ENCODE peak calls at places on chromosome 17, in six cellular contexts. One of them, this sample, is unnamed.

GRCh38 chr17:51118330-51119195 is 2.1 kb downstream of the SPAG9 start:
- DNase-seq in occipital lobe: no peak
- DNase-seq in stimulated activated CD4-positive, alpha-beta T cell treated with anti-CD3 and anti-CD28 coated beads, Interleukin-2, amount 100 ng/mL, for 4 hours: no peak
- DNase-seq in left colon: peak
- DNase-seq in CD4-positive, alpha-beta T cell: no peak
- DNase-seq in iris pigment epithelial cell: no peak
- DNase-seq in this sample: no peak

GRCh38 chr17:79065105-79065670 is 9.4 kb upstream of the ENGASE start:
- DNase-seq in occipital lobe: no peak
- DNase-seq in stimulated activated CD4-positive, alpha-beta T cell treated with anti-CD3 and anti-CD28 coated beads, Interleukin-2, amount 100 ng/mL, for 4 hours: peak
- DNase-seq in left colon: no peak
- DNase-seq in CD4-positive, alpha-beta T cell: peak
- DNase-seq in iris pigment epithelial cell: peak
- DNase-seq in this sample: peak

GRCh38 chr17:13545941-13546340 is 55.8 kb downstream of the HS3ST3A1 start:
- DNase-seq in occipital lobe: no peak
- DNase-seq in stimulated activated CD4-positive, alpha-beta T cell treated with anti-CD3 and anti-CD28 coated beads, Interleukin-2, amount 100 ng/mL, for 4 hours: no peak
- DNase-seq in left colon: no peak
- DNase-seq in CD4-positive, alpha-beta T cell: no peak
- DNase-seq in iris pigment epithelial cell: no peak
- DNase-seq in this sample: no peak

GRCh38 chr17:20125724-20126123 is 116.6 kb downstream of the SPECC1 start:
- DNase-seq in occipital lobe: no peak
- DNase-seq in stimulated activated CD4-positive, alpha-beta T cell treated with anti-CD3 and anti-CD28 coated beads, Interleukin-2, amount 100 ng/mL, for 4 hours: no peak
- DNase-seq in left colon: no peak
- DNase-seq in CD4-positive, alpha-beta T cell: no peak
- DNase-seq in iris pigment epithelial cell: no peak
- DNase-seq in this sample: no peak

GRCh38 chr17:21452377-21453143 is 76.4 kb downstream of the KCNJ12 start:
- DNase-seq in occipital lobe: peak
- DNase-seq in stimulated activated CD4-positive, alpha-beta T cell treated with anti-CD3 and anti-CD28 coated beads, Interleukin-2, amount 100 ng/mL, for 4 hours: no peak
- DNase-seq in left colon: peak
- DNase-seq in CD4-positive, alpha-beta T cell: peak
- DNase-seq in iris pigment epithelial cell: peak
- DNase-seq in this sample: peak

GRCh38 chr17:56694825-56695224 is 101.3 kb downstream of the NOG start:
- DNase-seq in occipital lobe: no peak
- DNase-seq in stimulated activated CD4-positive, alpha-beta T cell treated with anti-CD3 and anti-CD28 coated beads, Interleukin-2, amount 100 ng/mL, for 4 hours: no peak
- DNase-seq in left colon: no peak
- DNase-seq in CD4-positive, alpha-beta T cell: no peak
- DNase-seq in iris pigment epithelial cell: peak
- DNase-seq in this sample: no peak

GRCh38 chr17:8649157-8650118 is 18.9 kb upstream of the MYH10 start:
- DNase-seq in occipital lobe: no peak
- DNase-seq in stimulated activated CD4-positive, alpha-beta T cell treated with anti-CD3 and anti-CD28 coated beads, Interleukin-2, amount 100 ng/mL, for 4 hours: no peak
- DNase-seq in left colon: no peak
- DNase-seq in CD4-positive, alpha-beta T cell: no peak
- DNase-seq in iris pigment epithelial cell: peak
- DNase-seq in this sample: no peak

GRCh38 chr17:77002103-77003045 is 134.2 kb downstream of the MGAT5B start:
- DNase-seq in occipital lobe: no peak
- DNase-seq in stimulated activated CD4-positive, alpha-beta T cell treated with anti-CD3 and anti-CD28 coated beads, Interleukin-2, amount 100 ng/mL, for 4 hours: no peak
- DNase-seq in left colon: no peak
- DNase-seq in CD4-positive, alpha-beta T cell: no peak
- DNase-seq in iris pigment epithelial cell: peak
- DNase-seq in this sample: no peak

GRCh38 chr17:8300629-8301242 is 5.5 kb upstream of the SLC25A35 start:
- DNase-seq in occipital lobe: peak
- DNase-seq in stimulated activated CD4-positive, alpha-beta T cell treated with anti-CD3 and anti-CD28 coated beads, Interleukin-2, amount 100 ng/mL, for 4 hours: peak
- DNase-seq in left colon: peak
- DNase-seq in CD4-positive, alpha-beta T cell: peak
- DNase-seq in iris pigment epithelial cell: peak
- DNase-seq in this sample: peak

GRCh38 chr17:75457047-75457654 is 716 bp downstream of the TMEM94 start:
- DNase-seq in occipital lobe: peak
- DNase-seq in stimulated activated CD4-positive, alpha-beta T cell treated with anti-CD3 and anti-CD28 coated beads, Interleukin-2, amount 100 ng/mL, for 4 hours: no peak
- DNase-seq in left colon: no peak
- DNase-seq in CD4-positive, alpha-beta T cell: no peak
- DNase-seq in iris pigment epithelial cell: no peak
- DNase-seq in this sample: peak

GRCh38 chr17:32445075-32445427 is 741 bp downstream of the PSMD11 start:
- DNase-seq in occipital lobe: peak
- DNase-seq in stimulated activated CD4-positive, alpha-beta T cell treated with anti-CD3 and anti-CD28 coated beads, Interleukin-2, amount 100 ng/mL, for 4 hours: peak
- DNase-seq in left colon: peak
- DNase-seq in CD4-positive, alpha-beta T cell: peak
- DNase-seq in iris pigment epithelial cell: peak
- DNase-seq in this sample: no peak

GRCh38 chr17:50094753-50095616 is at the start of gene PDK2:
- DNase-seq in occipital lobe: peak
- DNase-seq in stimulated activated CD4-positive, alpha-beta T cell treated with anti-CD3 and anti-CD28 coated beads, Interleukin-2, amount 100 ng/mL, for 4 hours: peak
- DNase-seq in left colon: peak
- DNase-seq in CD4-positive, alpha-beta T cell: peak
- DNase-seq in iris pigment epithelial cell: peak
- DNase-seq in this sample: peak

GRCh38 chr17:4947411-4948165 is 742 bp downstream of the PFN1 start:
- DNase-seq in occipital lobe: no peak
- DNase-seq in stimulated activated CD4-positive, alpha-beta T cell treated with anti-CD3 and anti-CD28 coated beads, Interleukin-2, amount 100 ng/mL, for 4 hours: peak
- DNase-seq in left colon: peak
- DNase-seq in CD4-positive, alpha-beta T cell: peak
- DNase-seq in iris pigment epithelial cell: peak
- DNase-seq in this sample: peak

GRCh38 chr17:77146882-77147281 is 6.1 kb downstream of the SEC14L1 start:
- DNase-seq in occipital lobe: no peak
- DNase-seq in stimulated activated CD4-positive, alpha-beta T cell treated with anti-CD3 and anti-CD28 coated beads, Interleukin-2, amount 100 ng/mL, for 4 hours: no peak
- DNase-seq in left colon: peak
- DNase-seq in CD4-positive, alpha-beta T cell: no peak
- DNase-seq in iris pigment epithelial cell: no peak
- DNase-seq in this sample: peak

GRCh38 chr17:76700627-76701470 is 9.9 kb downstream of the MXRA7 start:
- DNase-seq in occipital lobe: no peak
- DNase-seq in stimulated activated CD4-positive, alpha-beta T cell treated with anti-CD3 and anti-CD28 coated beads, Interleukin-2, amount 100 ng/mL, for 4 hours: no peak
- DNase-seq in left colon: peak
- DNase-seq in CD4-positive, alpha-beta T cell: no peak
- DNase-seq in iris pigment epithelial cell: peak
- DNase-seq in this sample: no peak

GRCh38 chr17:20934288-20934687 is 108.5 kb downstream of the USP22 start:
- DNase-seq in occipital lobe: no peak
- DNase-seq in stimulated activated CD4-positive, alpha-beta T cell treated with anti-CD3 and anti-CD28 coated beads, Interleukin-2, amount 100 ng/mL, for 4 hours: no peak
- DNase-seq in left colon: no peak
- DNase-seq in CD4-positive, alpha-beta T cell: no peak
- DNase-seq in iris pigment epithelial cell: no peak
- DNase-seq in this sample: no peak

GRCh38 chr17:59547131-59547915 is 18.1 kb upstream of the DHX40 start:
- DNase-seq in occipital lobe: no peak
- DNase-seq in stimulated activated CD4-positive, alpha-beta T cell treated with anti-CD3 and anti-CD28 coated beads, Interleukin-2, amount 100 ng/mL, for 4 hours: no peak
- DNase-seq in left colon: no peak
- DNase-seq in CD4-positive, alpha-beta T cell: no peak
- DNase-seq in iris pigment epithelial cell: no peak
- DNase-seq in this sample: no peak

GRCh38 chr17:18041776-18042175 is 2.6 kb downstream of the GID4 start:
- DNase-seq in occipital lobe: no peak
- DNase-seq in stimulated activated CD4-positive, alpha-beta T cell treated with anti-CD3 and anti-CD28 coated beads, Interleukin-2, amount 100 ng/mL, for 4 hours: no peak
- DNase-seq in left colon: no peak
- DNase-seq in CD4-positive, alpha-beta T cell: no peak
- DNase-seq in iris pigment epithelial cell: peak
- DNase-seq in this sample: no peak

GRCh38 chr17:2253362-2253761 is 50.2 kb downstream of the SMG6 start:
- DNase-seq in occipital lobe: no peak
- DNase-seq in stimulated activated CD4-positive, alpha-beta T cell treated with anti-CD3 and anti-CD28 coated beads, Interleukin-2, amount 100 ng/mL, for 4 hours: no peak
- DNase-seq in left colon: no peak
- DNase-seq in CD4-positive, alpha-beta T cell: no peak
- DNase-seq in iris pigment epithelial cell: no peak
- DNase-seq in this sample: no peak

GRCh38 chr17:8125196-8125946 is 1.5 kb upstream of the HES7 start:
- DNase-seq in occipital lobe: peak
- DNase-seq in stimulated activated CD4-positive, alpha-beta T cell treated with anti-CD3 and anti-CD28 coated beads, Interleukin-2, amount 100 ng/mL, for 4 hours: peak
- DNase-seq in left colon: peak
- DNase-seq in CD4-positive, alpha-beta T cell: peak
- DNase-seq in iris pigment epithelial cell: peak
- DNase-seq in this sample: no peak

GRCh38 chr17:11487469-11487868 is 110.8 kb upstream of the DNAH9 start:
- DNase-seq in occipital lobe: no peak
- DNase-seq in stimulated activated CD4-positive, alpha-beta T cell treated with anti-CD3 and anti-CD28 coated beads, Interleukin-2, amount 100 ng/mL, for 4 hours: no peak
- DNase-seq in left colon: no peak
- DNase-seq in CD4-positive, alpha-beta T cell: no peak
- DNase-seq in iris pigment epithelial cell: no peak
- DNase-seq in this sample: no peak

GRCh38 chr17:28219771-28220170 is 99.2 kb upstream of the TMEM97 start:
- DNase-seq in occipital lobe: no peak
- DNase-seq in stimulated activated CD4-positive, alpha-beta T cell treated with anti-CD3 and anti-CD28 coated beads, Interleukin-2, amount 100 ng/mL, for 4 hours: no peak
- DNase-seq in left colon: no peak
- DNase-seq in CD4-positive, alpha-beta T cell: no peak
- DNase-seq in iris pigment epithelial cell: peak
- DNase-seq in this sample: no peak

GRCh38 chr17:869067-869466 is 86.9 kb downstream of the MRM3 start:
- DNase-seq in occipital lobe: no peak
- DNase-seq in stimulated activated CD4-positive, alpha-beta T cell treated with anti-CD3 and anti-CD28 coated beads, Interleukin-2, amount 100 ng/mL, for 4 hours: no peak
- DNase-seq in left colon: peak
- DNase-seq in CD4-positive, alpha-beta T cell: no peak
- DNase-seq in iris pigment epithelial cell: peak
- DNase-seq in this sample: no peak

GRCh38 chr17:72421128-72422092 is 300.6 kb downstream of the SOX9 start:
- DNase-seq in occipital lobe: no peak
- DNase-seq in stimulated activated CD4-positive, alpha-beta T cell treated with anti-CD3 and anti-CD28 coated beads, Interleukin-2, amount 100 ng/mL, for 4 hours: peak
- DNase-seq in left colon: peak
- DNase-seq in CD4-positive, alpha-beta T cell: no peak
- DNase-seq in iris pigment epithelial cell: peak
- DNase-seq in this sample: peak

GRCh38 chr17:63610854-63611253 is 10.2 kb downstream of the TACO1 start:
- DNase-seq in occipital lobe: no peak
- DNase-seq in stimulated activated CD4-positive, alpha-beta T cell treated with anti-CD3 and anti-CD28 coated beads, Interleukin-2, amount 100 ng/mL, for 4 hours: no peak
- DNase-seq in left colon: no peak
- DNase-seq in CD4-positive, alpha-beta T cell: no peak
- DNase-seq in iris pigment epithelial cell: no peak
- DNase-seq in this sample: no peak

GRCh38 chr17:15981208-15981607 is 18.3 kb downstream of the ZSWIM7 start:
- DNase-seq in occipital lobe: no peak
- DNase-seq in stimulated activated CD4-positive, alpha-beta T cell treated with anti-CD3 and anti-CD28 coated beads, Interleukin-2, amount 100 ng/mL, for 4 hours: peak
- DNase-seq in left colon: no peak
- DNase-seq in CD4-positive, alpha-beta T cell: no peak
- DNase-seq in iris pigment epithelial cell: peak
- DNase-seq in this sample: no peak

GRCh38 chr17:46143827-46144236 is 49.4 kb downstream of the KANSL1 start:
- DNase-seq in occipital lobe: no peak
- DNase-seq in stimulated activated CD4-positive, alpha-beta T cell treated with anti-CD3 and anti-CD28 coated beads, Interleukin-2, amount 100 ng/mL, for 4 hours: no peak
- DNase-seq in left colon: no peak
- DNase-seq in CD4-positive, alpha-beta T cell: no peak
- DNase-seq in iris pigment epithelial cell: no peak
- DNase-seq in this sample: no peak

GRCh38 chr17:72474740-72475477 is 354.1 kb downstream of the SOX9 start:
- DNase-seq in occipital lobe: no peak
- DNase-seq in stimulated activated CD4-positive, alpha-beta T cell treated with anti-CD3 and anti-CD28 coated beads, Interleukin-2, amount 100 ng/mL, for 4 hours: no peak
- DNase-seq in left colon: peak
- DNase-seq in CD4-positive, alpha-beta T cell: no peak
- DNase-seq in iris pigment epithelial cell: no peak
- DNase-seq in this sample: no peak

GRCh38 chr17:39634384-39634871 is 2.5 kb upstream of the STARD3 start:
- DNase-seq in occipital lobe: no peak
- DNase-seq in stimulated activated CD4-positive, alpha-beta T cell treated with anti-CD3 and anti-CD28 coated beads, Interleukin-2, amount 100 ng/mL, for 4 hours: no peak
- DNase-seq in left colon: no peak
- DNase-seq in CD4-positive, alpha-beta T cell: no peak
- DNase-seq in iris pigment epithelial cell: peak
- DNase-seq in this sample: no peak

GRCh38 chr17:67671492-67671891 is 46.2 kb upstream of the NOL11 start:
- DNase-seq in occipital lobe: no peak
- DNase-seq in stimulated activated CD4-positive, alpha-beta T cell treated with anti-CD3 and anti-CD28 coated beads, Interleukin-2, amount 100 ng/mL, for 4 hours: no peak
- DNase-seq in left colon: no peak
- DNase-seq in CD4-positive, alpha-beta T cell: no peak
- DNase-seq in iris pigment epithelial cell: peak
- DNase-seq in this sample: no peak

GRCh38 chr17:67633751-67634191 is 84.0 kb upstream of the NOL11 start:
- DNase-seq in occipital lobe: no peak
- DNase-seq in stimulated activated CD4-positive, alpha-beta T cell treated with anti-CD3 and anti-CD28 coated beads, Interleukin-2, amount 100 ng/mL, for 4 hours: no peak
- DNase-seq in left colon: no peak
- DNase-seq in CD4-positive, alpha-beta T cell: no peak
- DNase-seq in iris pigment epithelial cell: no peak
- DNase-seq in this sample: no peak

GRCh38 chr17:58639681-58640080 is 52.2 kb downstream of the TEX14 start:
- DNase-seq in occipital lobe: no peak
- DNase-seq in stimulated activated CD4-positive, alpha-beta T cell treated with anti-CD3 and anti-CD28 coated beads, Interleukin-2, amount 100 ng/mL, for 4 hours: no peak
- DNase-seq in left colon: no peak
- DNase-seq in CD4-positive, alpha-beta T cell: no peak
- DNase-seq in iris pigment epithelial cell: no peak
- DNase-seq in this sample: no peak

GRCh38 chr17:48457080-48457836 is 27.2 kb upstream of the SKAP1 start:
- DNase-seq in occipital lobe: no peak
- DNase-seq in stimulated activated CD4-positive, alpha-beta T cell treated with anti-CD3 and anti-CD28 coated beads, Interleukin-2, amount 100 ng/mL, for 4 hours: peak
- DNase-seq in left colon: peak
- DNase-seq in CD4-positive, alpha-beta T cell: peak
- DNase-seq in iris pigment epithelial cell: peak
- DNase-seq in this sample: peak

GRCh38 chr17:6492892-6493674 is 48.8 kb downstream of the PIMREG start:
- DNase-seq in occipital lobe: no peak
- DNase-seq in stimulated activated CD4-positive, alpha-beta T cell treated with anti-CD3 and anti-CD28 coated beads, Interleukin-2, amount 100 ng/mL, for 4 hours: no peak
- DNase-seq in left colon: peak
- DNase-seq in CD4-positive, alpha-beta T cell: no peak
- DNase-seq in iris pigment epithelial cell: no peak
- DNase-seq in this sample: no peak

GRCh38 chr17:66514227-66514806 is 211.9 kb downstream of the PRKCA start:
- DNase-seq in occipital lobe: no peak
- DNase-seq in stimulated activated CD4-positive, alpha-beta T cell treated with anti-CD3 and anti-CD28 coated beads, Interleukin-2, amount 100 ng/mL, for 4 hours: no peak
- DNase-seq in left colon: no peak
- DNase-seq in CD4-positive, alpha-beta T cell: no peak
- DNase-seq in iris pigment epithelial cell: peak
- DNase-seq in this sample: no peak

GRCh38 chr17:10105513-10106001 is 92.8 kb downstream of the GAS7 start:
- DNase-seq in occipital lobe: no peak
- DNase-seq in stimulated activated CD4-positive, alpha-beta T cell treated with anti-CD3 and anti-CD28 coated beads, Interleukin-2, amount 100 ng/mL, for 4 hours: no peak
- DNase-seq in left colon: no peak
- DNase-seq in CD4-positive, alpha-beta T cell: no peak
- DNase-seq in iris pigment epithelial cell: peak
- DNase-seq in this sample: no peak

GRCh38 chr17:83161298-83162034 is 82.1 kb downstream of the METRNL start:
- DNase-seq in occipital lobe: no peak
- DNase-seq in stimulated activated CD4-positive, alpha-beta T cell treated with anti-CD3 and anti-CD28 coated beads, Interleukin-2, amount 100 ng/mL, for 4 hours: no peak
- DNase-seq in left colon: no peak
- DNase-seq in CD4-positive, alpha-beta T cell: no peak
- DNase-seq in iris pigment epithelial cell: peak
- DNase-seq in this sample: peak

GRCh38 chr17:69512946-69513345 is 98.4 kb downstream of the MAP2K6 start:
- DNase-seq in occipital lobe: no peak
- DNase-seq in stimulated activated CD4-positive, alpha-beta T cell treated with anti-CD3 and anti-CD28 coated beads, Interleukin-2, amount 100 ng/mL, for 4 hours: no peak
- DNase-seq in left colon: no peak
- DNase-seq in CD4-positive, alpha-beta T cell: no peak
- DNase-seq in iris pigment epithelial cell: no peak
- DNase-seq in this sample: no peak

GRCh38 chr17:73710095-73710592 is 65.9 kb upstream of the SDK2 start:
- DNase-seq in occipital lobe: peak
- DNase-seq in stimulated activated CD4-positive, alpha-beta T cell treated with anti-CD3 and anti-CD28 coated beads, Interleukin-2, amount 100 ng/mL, for 4 hours: peak
- DNase-seq in left colon: peak
- DNase-seq in CD4-positive, alpha-beta T cell: peak
- DNase-seq in iris pigment epithelial cell: peak
- DNase-seq in this sample: peak